ENCODE peak calls at places on chromosomes 5 and 9, in seven cellular contexts. U is tibial nerve, Q is HEK293T, M is spleen, H is germinal center, V is NCI-H187, O is GM12878. P is an unnamed sample.

GRCh38 chr5:112921031-112921832 is 795 bp downstream of the REEP5 start:
- DNase-seq in U (peak), Q (peak), M (peak), H (peak), V (peak), O (no peak), P (peak)

GRCh38 chr5:135391123-135391868 is 7.7 kb downstream of the MACROH2A1 start:
- DNase-seq in U (no peak), Q (no peak), M (no peak), H (no peak), V (no peak), O (no peak), P (no peak)

GRCh38 chr5:179118338-179118737 is 58.2 kb downstream of the ZNF354C start:
- DNase-seq in U (no peak), Q (no peak), M (no peak), H (no peak), V (no peak), O (no peak), P (no peak)

GRCh38 chr5:180343110-180343845 is 9.9 kb downstream of the GFPT2 start:
- DNase-seq in U (no peak), Q (no peak), M (peak), H (no peak), V (no peak), O (no peak), P (no peak)

GRCh38 chr5:112869948-112870347 is 8.9 kb downstream of the SRP19 start:
- DNase-seq in U (no peak), Q (no peak), M (no peak), H (no peak), V (no peak), O (no peak), P (no peak)

GRCh38 chr5:19795218-19795617 is 192.8 kb downstream of the CDH18 start:
- DNase-seq in U (no peak), Q (peak), M (no peak), H (no peak), V (no peak), O (no peak), P (no peak)

GRCh38 chr5:2752059-2752874 is 790 bp upstream of the IRX2 start:
- DNase-seq in U (no peak), Q (no peak), M (no peak), H (no peak), V (no peak), O (no peak), P (no peak)

GRCh38 chr9:21683484-21684175 is 118.8 kb upstream of the MTAP start:
- DNase-seq in U (no peak), Q (no peak), M (no peak), H (no peak), V (no peak), O (no peak), P (no peak)

GRCh38 chr5:144582046-144582445 is 411.4 kb downstream of the KCTD16 start:
- DNase-seq in U (no peak), Q (no peak), M (no peak), H (no peak), V (no peak), O (no peak), P (no peak)

GRCh38 chr5:60494144-60494543 is 205.8 kb downstream of the DEPDC1B start:
- DNase-seq in U (no peak), Q (no peak), M (no peak), H (no peak), V (no peak), O (no peak), P (no peak)

GRCh38 chr5:107635276-107635675 is 35.5 kb downstream of the EFNA5 start:
- DNase-seq in U (no peak), Q (no peak), M (no peak), H (no peak), V (no peak), O (no peak), P (no peak)

GRCh38 chr9:99054581-99054980 is 50.3 kb upstream of the TGFBR1 start:
- DNase-seq in U (no peak), Q (no peak), M (no peak), H (no peak), V (no peak), O (no peak), P (no peak)

GRCh38 chr9:137680445-137681358 is 61.9 kb downstream of the EHMT1 start:
- DNase-seq in U (no peak), Q (no peak), M (peak), H (no peak), V (no peak), O (no peak), P (no peak)

GRCh38 chr5:177416334-177416733 is 7.0 kb upstream of the F12 start:
- DNase-seq in U (no peak), Q (no peak), M (no peak), H (no peak), V (no peak), O (no peak), P (peak)

GRCh38 chr5:98504488-98504887 is 269.0 kb upstream of the RGMB start:
- DNase-seq in U (no peak), Q (no peak), M (no peak), H (no peak), V (no peak), O (no peak), P (no peak)

GRCh38 chr5:37869221-37869620 is 29.4 kb upstream of the GDNF start:
- DNase-seq in U (no peak), Q (no peak), M (no peak), H (no peak), V (no peak), O (no peak), P (no peak)

GRCh38 chr9:18888241-18888794 is 144.7 kb downstream of the SAXO1 start:
- DNase-seq in U (no peak), Q (no peak), M (no peak), H (no peak), V (no peak), O (no peak), P (no peak)

GRCh38 chr5:125295405-125295872 is 549.0 kb upstream of the ZNF608 start:
- DNase-seq in U (no peak), Q (no peak), M (no peak), H (no peak), V (no peak), O (no peak), P (no peak)

GRCh38 chr9:114097613-114098020 is 1.5 kb downstream of the KIF12 start:
- DNase-seq in U (no peak), Q (no peak), M (peak), H (no peak), V (no peak), O (no peak), P (no peak)

GRCh38 chr9:36878986-36879982 is 154.8 kb downstream of the PAX5 start:
- DNase-seq in U (no peak), Q (no peak), M (peak), H (no peak), V (no peak), O (no peak), P (no peak)

GRCh38 chr5:141641634-141642278 is 5.0 kb downstream of the RELL2 start:
- DNase-seq in U (no peak), Q (no peak), M (no peak), H (no peak), V (no peak), O (no peak), P (no peak)

GRCh38 chr5:103519550-103519949 is 43.0 kb downstream of the NUDT12 start:
- DNase-seq in U (no peak), Q (peak), M (no peak), H (no peak), V (no peak), O (no peak), P (no peak)

GRCh38 chr5:76638466-76638865 is 15.3 kb upstream of the F2RL2 start:
- DNase-seq in U (no peak), Q (no peak), M (no peak), H (no peak), V (no peak), O (peak), P (no peak)

GRCh38 chr5:159571501-159572244 is 241.4 kb upstream of the IL12B start:
- DNase-seq in U (no peak), Q (no peak), M (no peak), H (no peak), V (no peak), O (no peak), P (no peak)

GRCh38 chr5:71576241-71576640 is 10.9 kb upstream of the MCCC2 start:
- DNase-seq in U (no peak), Q (no peak), M (no peak), H (no peak), V (no peak), O (no peak), P (no peak)

GRCh38 chr9:3520564-3520963 is 5.2 kb downstream of the RFX3 start:
- DNase-seq in U (no peak), Q (no peak), M (no peak), H (no peak), V (no peak), O (no peak), P (no peak)